ENCODE peak calls at places on chromosomes 16 and 17, in seven cellular contexts. Z is GM23248, F is PC-3, N is GM23338, Y is hepatocyte, P is HCT116, O is neural progenitor cell. X is an unnamed sample.

GRCh38 chr16:49000594-49000993 is 281.0 kb downstream of the CBLN1 start:
- DNase-seq in Z (no peak), F (peak; percentile 30), N (peak; percentile 75), Y (peak; percentile 33), P (peak; percentile 26), O (peak; percentile 51), X (peak; percentile 15)

GRCh38 chr17:75077490-75078096 is 10.2 kb upstream of the SLC16A5 start:
- DNase-seq in Z (peak; percentile 47), F (no peak), N (peak; percentile 66), Y (peak; percentile 54), P (no peak), O (no peak), X (no peak)

GRCh38 chr16:2954647-2955381 is 9.3 kb upstream of the KREMEN2 start:
- DNase-seq in Z (no peak), F (no peak), N (no peak), Y (no peak), P (no peak), O (no peak), X (no peak)

GRCh38 chr17:13562271-13562800 is 39.4 kb downstream of the HS3ST3A1 start:
- DNase-seq in Z (peak; percentile 97), F (peak; percentile 90), N (no peak), Y (peak; percentile 58), P (no peak), O (no peak), X (no peak)

GRCh38 chr17:27895110-27895895 is 2.1 kb upstream of the LYRM9 start:
- DNase-seq in Z (no peak), F (no peak), N (peak; percentile 18), Y (no peak), P (no peak), O (no peak), X (no peak)

GRCh38 chr17:45342306-45342705 is 25.5 kb upstream of the MAP3K14 start:
- DNase-seq in Z (no peak), F (no peak), N (no peak), Y (no peak), P (no peak), O (no peak), X (no peak)

GRCh38 chr17:30164531-30164930 is 47.9 kb downstream of the NSRP1 start:
- DNase-seq in Z (no peak), F (no peak), N (no peak), Y (no peak), P (no peak), O (no peak), X (no peak)

GRCh38 chr17:69729937-69730336 is 315.4 kb downstream of the MAP2K6 start:
- DNase-seq in Z (peak; percentile 54), F (peak; percentile 90), N (no peak), Y (no peak), P (no peak), O (no peak), X (no peak)

DNA sequence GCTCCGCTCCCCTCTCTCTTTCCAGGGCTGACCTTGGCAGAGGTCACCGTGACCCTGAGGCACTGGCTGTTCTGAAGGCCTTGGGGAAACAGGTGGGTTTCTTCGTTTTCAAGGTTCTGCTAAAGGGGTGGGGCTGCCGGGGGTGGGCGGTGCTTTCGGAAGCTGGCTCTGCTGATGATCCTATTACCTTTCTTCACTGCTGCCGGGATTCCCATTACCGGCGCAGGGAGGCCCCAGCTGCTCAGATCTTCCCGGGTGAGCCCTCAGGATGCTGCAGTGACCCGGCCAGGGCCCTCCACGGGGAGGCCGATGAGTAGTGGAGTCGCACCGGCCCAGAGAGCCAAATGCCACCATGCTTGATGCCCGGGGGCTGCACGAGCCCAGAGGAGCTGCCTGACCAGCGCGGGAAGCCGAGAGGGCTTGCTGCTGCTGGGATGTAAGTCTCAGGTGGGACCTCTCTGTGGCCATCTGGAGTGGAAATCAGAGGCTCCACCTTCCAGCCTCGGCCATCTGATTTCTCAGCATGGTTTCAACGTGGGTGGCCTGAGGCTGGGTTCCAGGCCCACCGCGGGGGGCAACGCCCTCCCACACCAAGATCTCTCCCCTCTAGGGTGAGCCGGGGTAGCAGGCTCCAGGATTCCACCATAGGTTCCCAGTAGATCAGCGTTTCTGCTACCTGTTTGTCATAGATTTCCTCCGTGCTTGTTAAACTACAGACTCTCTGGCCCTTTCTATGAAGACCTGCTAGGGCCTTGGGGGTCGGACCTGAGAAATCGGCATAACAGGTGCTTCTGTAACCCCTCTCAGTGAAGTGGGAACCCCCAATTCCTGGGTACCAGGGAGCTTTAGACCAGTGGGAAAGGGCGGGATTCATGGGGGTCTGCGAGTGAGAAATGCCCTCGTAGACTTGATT is 21.6 kb upstream of the ADCY7 start:
- DNase-seq in Z (no peak), F (peak; percentile 59), N (peak; percentile 75), Y (no peak), P (no peak), O (peak; percentile 42), X (no peak)
- TF ChIP-seq EZH2 in Z (no peak), F (no peak), N (no peak), Y (no peak), P (no peak), O (no peak), X (no peak)

GRCh38 chr16:287298-287811 is 4.4 kb downstream of the PDIA2 start:
- DNase-seq in Z (peak; percentile 16), F (no peak), N (no peak), Y (no peak), P (no peak), O (no peak), X (no peak)

GRCh38 chr16:282944-283744 is at the start of gene PDIA2:
- DNase-seq in Z (no peak), F (no peak), N (no peak), Y (no peak), P (no peak), O (no peak), X (no peak)

GRCh38 chr16:286491-287297 is 3.7 kb downstream of the PDIA2 start:
- DNase-seq in Z (no peak), F (no peak), N (no peak), Y (no peak), P (no peak), O (no peak), X (no peak)

GRCh38 chr16:284204-285120 is 1.5 kb downstream of the PDIA2 start:
- DNase-seq in Z (no peak), F (no peak), N (no peak), Y (no peak), P (no peak), O (no peak), X (no peak)

DNA sequence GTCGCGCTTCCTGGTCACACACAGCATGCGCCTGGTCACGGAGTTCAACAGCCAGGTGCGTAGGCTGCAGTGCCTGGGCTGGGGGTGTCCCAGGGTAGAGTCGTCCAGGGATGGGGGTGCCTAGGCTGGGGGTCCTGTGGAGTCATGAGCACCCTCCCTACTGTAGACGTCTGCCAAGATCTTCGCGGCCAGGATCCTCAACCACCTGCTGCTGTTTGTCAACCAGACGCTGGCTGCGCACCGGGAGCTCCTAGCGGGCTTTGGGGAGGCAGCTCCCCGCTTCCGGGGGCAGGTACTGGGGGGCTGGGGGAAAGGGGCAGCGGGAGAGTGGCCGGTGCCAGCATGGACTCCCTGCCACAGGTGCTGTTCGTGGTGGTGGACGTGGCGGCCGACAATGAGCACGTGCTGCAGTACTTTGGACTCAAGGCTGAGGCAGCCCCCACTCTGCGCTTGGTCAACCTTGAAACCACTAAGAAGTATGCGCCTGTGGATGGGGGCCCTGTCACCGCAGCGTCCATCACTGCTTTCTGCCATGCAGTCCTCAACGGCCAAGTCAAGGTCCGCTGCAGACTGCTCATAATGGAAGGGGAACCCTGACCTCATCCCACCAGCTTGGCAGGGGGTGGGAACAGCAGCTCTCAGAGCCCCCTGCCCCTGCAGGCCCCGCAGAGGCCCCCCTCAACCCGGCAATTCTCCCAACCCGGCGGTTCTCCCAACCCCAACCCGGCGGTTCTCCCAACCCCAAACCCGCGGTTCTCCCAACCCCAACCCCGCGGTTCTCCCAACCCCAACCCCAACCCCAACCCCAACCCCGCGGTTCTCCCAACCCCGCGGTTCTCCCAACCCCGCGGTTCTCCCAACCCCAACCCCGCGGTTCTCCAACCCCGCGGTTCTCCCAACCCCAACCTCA is 2.4 kb downstream of the PDIA2 start:
- DNase-seq in Z (no peak), F (no peak), N (no peak), Y (no peak), P (no peak), O (no peak), X (no peak)
- TF ChIP-seq EZH2phosphoT487 in Z (no peak), F (no peak), N (no peak), Y (no peak), P (no peak), O (no peak), X (no peak)

GRCh38 chr17:2068101-2068518 is 13.2 kb downstream of the HIC1 start:
- DNase-seq in Z (peak; percentile 95), F (no peak), N (no peak), Y (peak; percentile 63), P (no peak), O (no peak), X (no peak)

GRCh38 chr17:2070241-2071023 is 15.5 kb downstream of the HIC1 start:
- DNase-seq in Z (no peak), F (no peak), N (peak; percentile 83), Y (no peak), P (no peak), O (no peak), X (no peak)

GRCh38 chr17:2071421-2072281 is 16.7 kb downstream of the HIC1 start:
- DNase-seq in Z (peak; percentile 21), F (no peak), N (no peak), Y (no peak), P (no peak), O (no peak), X (no peak)

GRCh38 chr17:2068589-2069051 is 13.7 kb downstream of the HIC1 start:
- DNase-seq in Z (peak; percentile 63), F (peak; percentile 71), N (no peak), Y (peak; percentile 55), P (no peak), O (no peak), X (no peak)

DNA sequence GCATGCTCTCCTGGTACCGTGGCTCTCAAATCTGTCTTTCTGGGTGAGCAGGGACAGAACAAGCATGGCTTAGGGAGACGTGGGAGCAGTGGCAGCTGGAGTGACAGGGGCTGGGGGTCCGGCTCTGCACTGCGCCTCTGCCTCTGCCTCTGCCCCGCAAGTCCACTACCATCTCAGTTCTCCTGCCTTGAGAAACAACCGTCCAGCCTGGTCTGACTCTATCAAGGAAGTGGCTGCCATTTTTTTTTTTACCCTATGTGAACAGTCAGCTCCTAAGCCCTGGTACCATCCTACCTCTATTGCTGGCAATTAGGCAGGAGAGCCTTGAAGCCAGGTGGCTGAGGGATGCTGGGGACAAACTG is 16.1 kb downstream of the HIC1 start:
- DNase-seq in Z (no peak), F (no peak), N (no peak), Y (no peak), P (no peak), O (no peak), X (no peak)
- H3K27ac ChIP-seq in Z (no peak overlapping the region), F (peak overlapping the region; percentile 11), N (peak overlapping the region; percentile 50), Y (peak overlapping the region; percentile 64), P (no peak overlapping the region), O (no peak overlapping the region), X (no peak overlapping the region)

GRCh38 chr17:37742114-37742761 is 2.6 kb downstream of the HNF1B start:
- DNase-seq in Z (peak; percentile 40), F (peak; percentile 16), N (peak; percentile 70), Y (peak; percentile 42), P (no peak), O (peak; percentile 75), X (no peak)

GRCh38 chr17:37743612-37743874 is 1.3 kb downstream of the HNF1B start:
- DNase-seq in Z (no peak), F (no peak), N (no peak), Y (peak; percentile 81), P (no peak), O (peak; percentile 66), X (no peak)

GRCh38 chr17:37741334-37742113 is 3.3 kb downstream of the HNF1B start:
- DNase-seq in Z (no peak), F (peak; percentile 33), N (no peak), Y (no peak), P (no peak), O (no peak), X (no peak)

GRCh38 chr17:37743875-37744632 is 805 bp downstream of the HNF1B start:
- DNase-seq in Z (no peak), F (peak; percentile 24), N (peak; percentile 65), Y (peak; percentile 56), P (no peak), O (peak; percentile 79), X (no peak)

DNA sequence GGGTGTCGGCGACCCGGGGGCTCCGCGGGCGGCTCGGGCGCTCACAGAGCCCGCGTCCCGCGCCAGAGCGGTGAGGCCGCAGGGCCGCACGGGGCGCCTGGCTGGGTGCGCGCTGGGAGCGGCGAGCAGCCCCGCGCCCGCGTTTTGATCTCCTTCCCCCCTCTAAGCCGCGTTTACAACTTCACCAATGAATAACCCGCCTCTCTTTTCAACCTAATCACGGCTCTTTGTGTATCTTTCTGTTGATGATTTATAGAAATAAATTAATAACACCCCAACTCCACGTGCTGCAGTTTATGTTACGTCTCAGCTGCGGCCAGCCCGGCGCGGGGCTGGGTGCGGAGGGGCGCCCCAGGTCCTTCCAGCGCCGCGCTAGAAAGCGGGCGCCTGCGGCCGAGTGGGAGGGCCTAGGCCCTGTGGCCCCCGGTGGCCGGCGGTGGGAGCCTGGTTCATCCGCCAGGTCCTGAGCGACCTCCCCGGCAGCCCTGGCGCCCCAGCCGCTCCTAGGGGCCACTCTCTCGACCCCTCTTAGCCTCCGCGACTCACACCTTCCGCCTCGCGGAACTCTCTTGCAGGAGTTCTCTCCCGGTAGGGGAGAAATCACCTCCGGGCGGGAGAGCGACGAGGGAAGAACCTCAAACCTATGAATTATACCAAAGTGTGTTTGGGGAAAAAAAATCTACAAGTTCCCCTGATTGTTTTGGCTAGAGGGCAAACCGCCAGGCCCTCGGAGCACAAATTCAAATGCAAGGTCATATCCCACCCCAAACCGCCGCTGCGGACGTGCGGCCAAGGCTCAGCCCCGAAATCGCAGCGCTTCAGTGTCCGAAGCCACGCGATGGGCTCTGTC is 1.9 kb downstream of the HNF1B start:
- DNase-seq in Z (peak; percentile 29), F (peak; percentile 42), N (peak; percentile 63), Y (peak; percentile 74), P (no peak), O (peak; percentile 59), X (no peak)
- TF ChIP-seq EZH2 in Z (peak; percentile 90), F (peak; percentile 94), N (peak; percentile 96), Y (no peak), P (no peak), O (peak; percentile 75), X (no peak)

X was measured in MM.1S.